ENCODE peak calls at places on chromosomes 1 and 21, in ten cellular contexts. One of them, this sample, is unnamed.
A peak's percentile ranks its signal among the peaks of the same experiment; 100 is the strongest.

GRCh38 chr1:227844320-227845114 is 29.0 kb downstream of the PRSS38 start:
- DNase-seq in MM.1S: no peak
- DNase-seq in neural progenitor cell: no peak
- DNase-seq in aorta: no peak
- DNase-seq in hepatocyte: no peak
- DNase-seq in mammary epithelial cell: no peak
- DNase-seq in NT2/D1: no peak
- DNase-seq in HepG2: no peak
- DNase-seq in uterus: no peak
- DNase-seq in left ventricle myocardium inferior: no peak
- DNase-seq in this sample: no peak

GRCh38 chr1:230141002-230141648 is 74.1 kb downstream of the GALNT2 start:
- DNase-seq in left ventricle myocardium inferior: no peak
- DNase-seq in neural progenitor cell: no peak
- DNase-seq in HepG2: no peak
- DNase-seq in NT2/D1: no peak
- DNase-seq in MM.1S: peak; percentile 62
- DNase-seq in mammary epithelial cell: no peak
- DNase-seq in aorta: no peak
- DNase-seq in uterus: no peak
- DNase-seq in hepatocyte: no peak
- DNase-seq in this sample: no peak

GRCh38 chr1:93750946-93751345 is 69.3 kb upstream of the BCAR3 start:
- DNase-seq in left ventricle myocardium inferior: no peak
- DNase-seq in mammary epithelial cell: no peak
- DNase-seq in neural progenitor cell: no peak
- DNase-seq in uterus: no peak
- DNase-seq in HepG2: no peak
- DNase-seq in hepatocyte: no peak
- DNase-seq in aorta: no peak
- DNase-seq in MM.1S: no peak
- DNase-seq in NT2/D1: no peak
- DNase-seq in this sample: no peak

GRCh38 chr1:185853739-185854138 is 119.5 kb downstream of the HMCN1 start:
- DNase-seq in hepatocyte: no peak
- DNase-seq in uterus: no peak
- DNase-seq in aorta: no peak
- DNase-seq in HepG2: no peak
- DNase-seq in neural progenitor cell: no peak
- DNase-seq in mammary epithelial cell: peak; percentile 67
- DNase-seq in left ventricle myocardium inferior: no peak
- DNase-seq in NT2/D1: no peak
- DNase-seq in MM.1S: no peak
- DNase-seq in this sample: no peak

GRCh38 chr1:54931275-54931805 is 44.3 kb upstream of the DHCR24 start:
- DNase-seq in aorta: no peak
- DNase-seq in NT2/D1: no peak
- DNase-seq in MM.1S: no peak
- DNase-seq in HepG2: no peak
- DNase-seq in uterus: no peak
- DNase-seq in mammary epithelial cell: no peak
- DNase-seq in left ventricle myocardium inferior: no peak
- DNase-seq in hepatocyte: no peak
- DNase-seq in neural progenitor cell: no peak
- DNase-seq in this sample: no peak

GRCh38 chr1:115189814-115190541 is 100.7 kb upstream of the TSPAN2 start:
- DNase-seq in left ventricle myocardium inferior: no peak
- DNase-seq in mammary epithelial cell: peak; percentile 90
- DNase-seq in HepG2: no peak
- DNase-seq in aorta: no peak
- DNase-seq in NT2/D1: no peak
- DNase-seq in uterus: peak; percentile 60
- DNase-seq in hepatocyte: peak; percentile 55
- DNase-seq in neural progenitor cell: no peak
- DNase-seq in MM.1S: no peak
- DNase-seq in this sample: no peak

GRCh38 chr1:57017717-57018116 is 51.9 kb upstream of the C8B start:
- DNase-seq in left ventricle myocardium inferior: no peak
- DNase-seq in HepG2: peak; percentile 21
- DNase-seq in NT2/D1: peak; percentile 30
- DNase-seq in aorta: no peak
- DNase-seq in uterus: no peak
- DNase-seq in hepatocyte: no peak
- DNase-seq in MM.1S: no peak
- DNase-seq in mammary epithelial cell: no peak
- DNase-seq in neural progenitor cell: peak; percentile 36
- DNase-seq in this sample: peak; percentile 34

GRCh38 chr21:42466700-42467612 is 29.1 kb downstream of the RSPH1 start:
- DNase-seq in NT2/D1: no peak
- DNase-seq in MM.1S: peak; percentile 85
- DNase-seq in uterus: no peak
- DNase-seq in aorta: no peak
- DNase-seq in left ventricle myocardium inferior: no peak
- DNase-seq in mammary epithelial cell: no peak
- DNase-seq in neural progenitor cell: peak; percentile 55
- DNase-seq in hepatocyte: peak; percentile 48
- DNase-seq in HepG2: peak; percentile 6
- DNase-seq in this sample: no peak

GRCh38 chr21:14092834-14093560 is 117.8 kb downstream of the LIPI start:
- DNase-seq in uterus: no peak
- DNase-seq in left ventricle myocardium inferior: no peak
- DNase-seq in neural progenitor cell: no peak
- DNase-seq in NT2/D1: no peak
- DNase-seq in HepG2: no peak
- DNase-seq in mammary epithelial cell: no peak
- DNase-seq in aorta: no peak
- DNase-seq in hepatocyte: no peak
- DNase-seq in MM.1S: no peak
- DNase-seq in this sample: no peak

GRCh38 chr1:208093754-208094719 is 150.1 kb downstream of the PLXNA2 start:
- DNase-seq in neural progenitor cell: peak; percentile 92
- DNase-seq in aorta: peak; percentile 76
- DNase-seq in NT2/D1: peak; percentile 81
- DNase-seq in uterus: peak; percentile 54
- DNase-seq in hepatocyte: peak; percentile 69
- DNase-seq in left ventricle myocardium inferior: peak; percentile 73
- DNase-seq in MM.1S: peak; percentile 62
- DNase-seq in mammary epithelial cell: peak; percentile 37
- DNase-seq in HepG2: peak; percentile 50
- DNase-seq in this sample: peak; percentile 83

GRCh38 chr1:35122311-35122710 is 43.1 kb downstream of the ZMYM1 start:
- DNase-seq in hepatocyte: no peak
- DNase-seq in MM.1S: no peak
- DNase-seq in NT2/D1: no peak
- DNase-seq in neural progenitor cell: no peak
- DNase-seq in mammary epithelial cell: peak; percentile 86
- DNase-seq in uterus: no peak
- DNase-seq in left ventricle myocardium inferior: no peak
- DNase-seq in aorta: no peak
- DNase-seq in HepG2: no peak
- DNase-seq in this sample: no peak

GRCh38 chr1:35115459-35116383 is 36.5 kb downstream of the ZMYM1 start:
- DNase-seq in NT2/D1: no peak
- DNase-seq in mammary epithelial cell: no peak
- DNase-seq in uterus: no peak
- DNase-seq in HepG2: no peak
- DNase-seq in left ventricle myocardium inferior: no peak
- DNase-seq in aorta: no peak
- DNase-seq in hepatocyte: no peak
- DNase-seq in MM.1S: no peak
- DNase-seq in neural progenitor cell: no peak
- DNase-seq in this sample: no peak

DNA sequence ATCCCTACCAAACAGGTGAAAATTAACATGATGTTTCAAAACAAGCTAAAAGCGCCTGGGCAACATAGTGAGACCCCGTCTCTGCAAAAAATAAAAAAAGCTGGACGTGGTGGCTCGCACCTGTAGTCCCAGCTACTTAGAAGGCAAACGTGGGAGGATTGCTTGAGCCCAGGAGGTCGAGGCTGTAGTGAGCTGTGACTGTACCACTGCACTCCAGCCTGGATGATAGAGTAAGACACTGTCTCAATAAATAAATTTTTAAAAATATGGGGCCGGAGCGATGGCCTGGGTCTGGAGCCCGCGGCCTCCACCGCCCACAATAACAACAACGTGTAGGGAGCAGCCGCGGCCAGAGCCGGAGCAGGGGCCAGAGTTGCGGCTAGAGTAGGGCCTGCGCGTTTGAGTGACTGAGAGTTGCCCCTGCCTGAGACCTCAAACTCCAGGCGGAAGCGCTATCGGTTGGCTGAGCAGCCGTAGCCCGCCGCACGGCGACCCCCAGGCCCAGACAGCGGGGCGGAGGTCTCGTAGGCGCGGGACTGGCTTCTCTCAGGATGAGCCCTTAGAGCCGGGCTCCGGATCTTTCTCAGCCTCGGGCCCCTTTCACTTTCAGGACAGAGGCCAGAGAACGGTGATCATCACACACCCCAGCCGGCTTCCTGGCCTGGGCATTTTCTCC is 41.4 kb downstream of the ZMYM1 start:
- DNase-seq in aorta: no peak
- DNase-seq in NT2/D1: no peak
- DNase-seq in left ventricle myocardium inferior: peak; percentile 15
- DNase-seq in neural progenitor cell: no peak
- DNase-seq in hepatocyte: no peak
- DNase-seq in MM.1S: peak; percentile 57
- DNase-seq in mammary epithelial cell: no peak
- DNase-seq in HepG2: peak; percentile 13
- DNase-seq in uterus: no peak
- DNase-seq in this sample: no peak
- H3K4me3 ChIP-seq in aorta: peak overlapping the region; percentile 5
- H3K4me3 ChIP-seq in NT2/D1: no peak overlapping the region
- H3K4me3 ChIP-seq in left ventricle myocardium inferior: peak overlapping the region; percentile 63
- H3K4me3 ChIP-seq in neural progenitor cell: no peak overlapping the region
- H3K4me3 ChIP-seq in hepatocyte: no peak overlapping the region
- H3K4me3 ChIP-seq in MM.1S: peak overlapping the region; percentile 61
- H3K4me3 ChIP-seq in mammary epithelial cell: no peak overlapping the region
- H3K4me3 ChIP-seq in HepG2: peak overlapping the region; percentile 63
- H3K4me3 ChIP-seq in uterus: peak overlapping the region; percentile 31
- H3K4me3 ChIP-seq in this sample: no peak overlapping the region

DNA sequence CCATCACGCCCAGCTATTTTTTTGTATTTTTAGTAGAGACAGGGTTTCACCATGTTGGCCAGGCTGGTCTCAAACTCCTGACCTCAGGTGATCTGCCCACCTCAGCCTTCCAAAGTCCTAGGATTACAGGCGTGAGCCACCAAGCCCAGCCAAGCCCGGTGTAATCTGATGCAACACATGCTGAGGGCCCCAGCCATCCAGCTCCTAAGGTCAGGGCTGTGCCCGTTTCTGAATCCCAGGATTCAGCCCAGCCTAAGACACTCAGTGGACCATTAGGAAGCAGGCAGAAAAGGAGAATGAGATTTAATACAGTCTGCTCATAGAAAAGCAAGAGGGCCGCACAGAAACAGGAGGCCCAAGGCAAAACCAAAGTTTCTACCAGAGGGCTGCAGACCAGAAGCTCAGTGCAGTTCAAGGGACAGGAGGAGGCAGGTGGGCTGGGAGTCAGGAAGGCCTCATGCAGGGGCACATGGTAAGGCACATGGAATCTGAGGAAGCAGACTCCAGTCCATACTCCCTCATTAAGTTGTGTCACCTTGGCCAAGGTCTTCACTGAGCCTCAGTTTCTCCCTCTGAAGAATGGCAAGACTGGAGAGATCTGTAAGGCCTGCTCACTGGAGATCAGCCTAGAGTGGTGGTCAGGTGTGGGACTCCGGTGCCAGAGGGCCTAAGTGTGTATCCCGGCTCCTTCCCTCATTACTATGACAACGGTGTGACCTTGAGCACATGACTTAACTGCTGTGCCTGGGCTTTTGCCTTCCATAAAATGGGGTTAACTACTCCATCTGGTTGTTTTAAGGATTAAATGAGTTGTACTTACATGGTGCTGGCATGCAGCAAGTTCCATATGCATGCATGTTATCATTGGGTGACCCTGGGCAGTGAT is 2.4 kb upstream of the ADAM15 start:
- DNase-seq in uterus: no peak
- DNase-seq in neural progenitor cell: no peak
- DNase-seq in left ventricle myocardium inferior: no peak
- DNase-seq in aorta: no peak
- DNase-seq in NT2/D1: no peak
- DNase-seq in mammary epithelial cell: no peak
- DNase-seq in hepatocyte: no peak
- DNase-seq in MM.1S: no peak
- DNase-seq in HepG2: no peak
- DNase-seq in this sample: no peak
- H3K4me1 ChIP-seq in uterus: no peaks in the 10 kb centered on the region
- H3K4me1 ChIP-seq in neural progenitor cell: peaks cover 20% of the 10 kb centered on the region
- H3K4me1 ChIP-seq in left ventricle myocardium inferior: peaks cover 54% of the 10 kb centered on the region
- H3K4me1 ChIP-seq in aorta: no peaks in the 10 kb centered on the region
- H3K4me1 ChIP-seq in NT2/D1: peaks cover 51% of the 10 kb centered on the region
- H3K4me1 ChIP-seq in mammary epithelial cell: peaks cover 43% of the 10 kb centered on the region
- H3K4me1 ChIP-seq in hepatocyte: peaks cover 25% of the 10 kb centered on the region
- H3K4me1 ChIP-seq in MM.1S: peaks cover 34% of the 10 kb centered on the region
- H3K4me1 ChIP-seq in HepG2: peaks cover 72% of the 10 kb centered on the region
- H3K4me1 ChIP-seq in this sample: peaks cover 25% of the 10 kb centered on the region

DNA sequence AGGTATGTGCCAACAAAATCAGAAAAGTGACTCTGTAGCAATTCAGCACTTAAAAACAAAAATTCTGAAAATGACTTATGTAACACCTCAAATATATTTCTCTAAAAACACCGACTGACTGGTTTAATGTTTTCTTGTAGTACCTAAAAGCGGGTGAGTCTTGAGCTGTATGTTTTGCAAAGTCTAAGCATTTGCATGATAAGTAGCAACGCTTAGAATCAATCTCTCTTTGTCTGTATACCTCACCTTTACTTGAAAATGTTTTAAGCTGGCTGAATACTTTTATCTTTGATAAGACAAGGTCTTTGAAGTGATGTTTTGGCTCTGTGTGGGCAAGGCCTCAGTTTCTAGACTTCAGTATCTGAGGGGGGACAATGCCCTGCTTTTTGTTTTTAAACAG is 8.3 kb downstream of the ITPKB start:
- DNase-seq in hepatocyte: no peak
- DNase-seq in MM.1S: no peak
- DNase-seq in HepG2: no peak
- DNase-seq in uterus: no peak
- DNase-seq in aorta: no peak
- DNase-seq in mammary epithelial cell: no peak
- DNase-seq in left ventricle myocardium inferior: no peak
- DNase-seq in neural progenitor cell: no peak
- DNase-seq in NT2/D1: no peak
- DNase-seq in this sample: no peak
- H3K4me3 ChIP-seq in hepatocyte: no peak overlapping the region
- H3K4me3 ChIP-seq in MM.1S: no peak overlapping the region
- H3K4me3 ChIP-seq in HepG2: no peak overlapping the region
- H3K4me3 ChIP-seq in uterus: no peak overlapping the region
- H3K4me3 ChIP-seq in aorta: no peak overlapping the region
- H3K4me3 ChIP-seq in mammary epithelial cell: no peak overlapping the region
- H3K4me3 ChIP-seq in left ventricle myocardium inferior: peak overlapping the region; percentile 89
- H3K4me3 ChIP-seq in neural progenitor cell: no peak overlapping the region
- H3K4me3 ChIP-seq in NT2/D1: no peak overlapping the region
- H3K4me3 ChIP-seq in this sample: no peak overlapping the region

DNA sequence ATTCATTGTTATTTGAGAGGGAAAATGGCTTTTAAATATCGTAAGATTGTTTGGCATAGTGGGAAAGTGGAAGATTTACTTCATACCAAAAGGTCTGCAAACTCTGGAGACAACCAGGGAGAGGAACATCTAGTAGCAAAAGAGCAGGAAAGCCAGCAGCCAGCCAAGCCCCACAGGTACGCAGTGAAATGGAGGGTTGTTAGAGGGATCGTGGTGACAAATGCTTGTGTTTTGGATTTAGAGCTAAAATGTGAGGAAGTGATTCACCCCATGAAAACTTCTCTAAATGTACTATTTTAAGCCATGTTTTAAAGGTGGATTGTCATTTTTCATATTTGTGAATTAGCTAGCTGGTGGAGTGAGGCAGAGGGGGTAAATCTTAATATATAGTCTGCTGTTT is 69.3 kb downstream of the RPS6KC1 start:
- DNase-seq in hepatocyte: no peak
- DNase-seq in aorta: no peak
- DNase-seq in HepG2: no peak
- DNase-seq in left ventricle myocardium inferior: no peak
- DNase-seq in mammary epithelial cell: no peak
- DNase-seq in NT2/D1: no peak
- DNase-seq in neural progenitor cell: no peak
- DNase-seq in MM.1S: no peak
- DNase-seq in uterus: no peak
- DNase-seq in this sample: no peak
- H3K4me1 ChIP-seq in hepatocyte: peaks cover 14% of the 10 kb centered on the region
- H3K4me1 ChIP-seq in aorta: no peaks in the 10 kb centered on the region
- H3K4me1 ChIP-seq in HepG2: peaks cover 19% of the 10 kb centered on the region
- H3K4me1 ChIP-seq in left ventricle myocardium inferior: peaks cover 12% of the 10 kb centered on the region
- H3K4me1 ChIP-seq in mammary epithelial cell: peaks cover 21% of the 10 kb centered on the region
- H3K4me1 ChIP-seq in NT2/D1: no peaks in the 10 kb centered on the region
- H3K4me1 ChIP-seq in neural progenitor cell: no peaks in the 10 kb centered on the region
- H3K4me1 ChIP-seq in MM.1S: peaks cover 6% of the 10 kb centered on the region
- H3K4me1 ChIP-seq in uterus: no peaks in the 10 kb centered on the region
- H3K4me1 ChIP-seq in this sample: no peaks in the 10 kb centered on the region